ENCODE peak calls at places on chromosomes 12 and 14, in six cellular contexts. C is Karpas-422; T is A549; E is transverse colon; K is cardiac muscle cell; Q is CD4-positive, alpha-beta memory T cell. R is an unnamed sample. For H3K4me1, the result is how much of the 10 kb centered on the place peaks cover.

GRCh38 chr12:71300772-71301675 is 138.6 kb upstream of the LGR5 start:
- DNase-seq in C (no peak), T (no peak), E (no peak), K (no peak), Q (no peak), R (no peak)

GRCh38 chr12:92132282-92132681 is 13.4 kb downstream of the BTG1 start:
- DNase-seq in C (no peak), T (no peak), E (no peak), K (no peak), Q (peak), R (no peak)

GRCh38 chr12:17304503-17305347 is 698.8 kb upstream of the LMO3 start:
- DNase-seq in C (no peak), T (peak), E (no peak), K (no peak), Q (no peak), R (no peak)

GRCh38 chr12:18546399-18546798 is 191.4 kb downstream of the PLCZ1 start:
- DNase-seq in C (no peak), T (peak), E (no peak), K (peak), Q (no peak), R (no peak)

GRCh38 chr14:94675036-94675435 is 62.8 kb downstream of the SERPINA3 start:
- DNase-seq in C (no peak), T (no peak), E (no peak), K (no peak), Q (no peak), R (no peak)

GRCh38 chr14:106209745-106210144 is 683.4 kb downstream of the TMEM121 start:
- DNase-seq in C (no peak), T (no peak), E (no peak), K (no peak), Q (peak), R (no peak)

GRCh38 chr12:54368709-54369596 is 4.7 kb upstream of the GPR84 start:
- DNase-seq in C (peak), T (peak), E (peak), K (peak), Q (peak), R (no peak)

GRCh38 chr12:77968021-77968420 is 137.3 kb downstream of the NAV3 start:
- DNase-seq in C (no peak), T (no peak), E (no peak), K (no peak), Q (no peak), R (no peak)

GRCh38 chr12:115599251-115599811 is 678.2 kb downstream of the MED13L start:
- DNase-seq in C (no peak), T (no peak), E (peak), K (no peak), Q (no peak), R (no peak)

GRCh38 chr12:50517456-50518048 is 12.8 kb downstream of the DIP2B start:
- DNase-seq in C (peak), T (peak), E (no peak), K (no peak), Q (no peak), R (no peak)

GRCh38 chr12:9646794-9647622 is 22.5 kb upstream of the CLEC2D start:
- DNase-seq in C (no peak), T (peak), E (no peak), K (peak), Q (no peak), R (no peak)

GRCh38 chr14:89085154-89086059 is 261.0 kb downstream of the TTC8 start:
- DNase-seq in C (no peak), T (no peak), E (no peak), K (no peak), Q (no peak), R (no peak)

GRCh38 chr14:58923751-58924405 is 264.6 kb upstream of the DAAM1 start:
- DNase-seq in C (no peak), T (no peak), E (no peak), K (no peak), Q (no peak), R (no peak)

GRCh38 chr12:29671742-29672141 is 112.0 kb downstream of the TMTC1 start:
- DNase-seq in C (no peak), T (no peak), E (no peak), K (no peak), Q (no peak), R (no peak)

GRCh38 chr12:77615331-77615730 is 215.4 kb upstream of the NAV3 start:
- DNase-seq in C (peak), T (peak), E (no peak), K (no peak), Q (no peak), R (peak)

GRCh38 chr12:51434305-51434704 is 9.7 kb downstream of the SLC4A8 start:
- DNase-seq in C (peak), T (no peak), E (no peak), K (no peak), Q (no peak), R (no peak)

GRCh38 chr14:50961606-50962259 is 17.4 kb upstream of the PYGL start:
- DNase-seq in C (no peak), T (peak), E (no peak), K (no peak), Q (no peak), R (no peak)

GRCh38 chr12:109115758-109116610 is at the start of gene ACACB:
- DNase-seq in C (no peak), T (no peak), E (peak), K (peak), Q (no peak), R (no peak)

GRCh38 chr14:22979748-22980392 is 2.5 kb downstream of the AJUBA start:
- DNase-seq in C (no peak), T (peak), E (no peak), K (no peak), Q (no peak), R (no peak)

GRCh38 chr14:22977684-22978486 is 4.5 kb downstream of the AJUBA start:
- DNase-seq in C (no peak), T (peak), E (peak), K (peak), Q (no peak), R (peak)

GRCh38 chr14:22978873-22979671 is 3.3 kb downstream of the AJUBA start:
- DNase-seq in C (no peak), T (no peak), E (no peak), K (no peak), Q (no peak), R (no peak)

GRCh38 chr14:22977434-22977683 is 5.0 kb downstream of the AJUBA start:
- DNase-seq in C (no peak), T (no peak), E (no peak), K (no peak), Q (no peak), R (no peak)

DNA sequence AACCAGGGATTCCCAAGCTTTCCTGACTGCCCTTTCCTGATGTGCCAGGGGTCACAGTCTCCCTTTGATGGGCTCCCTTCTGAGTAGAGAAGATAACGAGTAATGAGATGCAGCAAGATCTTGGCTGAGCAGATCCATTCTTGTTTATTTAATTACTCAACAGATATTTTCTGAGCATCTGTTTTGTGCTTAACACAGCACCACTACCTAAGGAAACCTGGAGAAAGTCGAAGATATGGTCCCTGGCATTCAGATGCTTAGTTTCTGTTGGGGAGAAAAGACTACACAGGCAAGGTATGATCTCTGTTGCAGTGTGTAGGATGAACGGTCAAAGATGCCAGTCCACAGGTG is 3.9 kb downstream of the AJUBA start:
- DNase-seq in C (no peak), T (no peak), E (no peak), K (no peak), Q (no peak), R (no peak)
- H3K4me3 ChIP-seq in C (no peak), T (peak), E (no peak), K (no peak), Q (no peak), R (no peak)

GRCh38 chr12:31318870-31319269 is 7.1 kb downstream of the SINHCAF start:
- DNase-seq in C (no peak), T (no peak), E (no peak), K (no peak), Q (no peak), R (no peak)
- H3K4me1 ChIP-seq in C (half or more), T (half or more), E (under half), K (half or more), Q (half or more), R (under half)

GRCh38 chr12:4535092-4535491 is 3.6 kb upstream of the RAD51AP1 start:
- DNase-seq in C (peak), T (no peak), E (no peak), K (no peak), Q (no peak), R (no peak)
- H3K4me3 ChIP-seq in C (peak), T (no peak), E (no peak), K (no peak), Q (no peak), R (no peak)

DNA sequence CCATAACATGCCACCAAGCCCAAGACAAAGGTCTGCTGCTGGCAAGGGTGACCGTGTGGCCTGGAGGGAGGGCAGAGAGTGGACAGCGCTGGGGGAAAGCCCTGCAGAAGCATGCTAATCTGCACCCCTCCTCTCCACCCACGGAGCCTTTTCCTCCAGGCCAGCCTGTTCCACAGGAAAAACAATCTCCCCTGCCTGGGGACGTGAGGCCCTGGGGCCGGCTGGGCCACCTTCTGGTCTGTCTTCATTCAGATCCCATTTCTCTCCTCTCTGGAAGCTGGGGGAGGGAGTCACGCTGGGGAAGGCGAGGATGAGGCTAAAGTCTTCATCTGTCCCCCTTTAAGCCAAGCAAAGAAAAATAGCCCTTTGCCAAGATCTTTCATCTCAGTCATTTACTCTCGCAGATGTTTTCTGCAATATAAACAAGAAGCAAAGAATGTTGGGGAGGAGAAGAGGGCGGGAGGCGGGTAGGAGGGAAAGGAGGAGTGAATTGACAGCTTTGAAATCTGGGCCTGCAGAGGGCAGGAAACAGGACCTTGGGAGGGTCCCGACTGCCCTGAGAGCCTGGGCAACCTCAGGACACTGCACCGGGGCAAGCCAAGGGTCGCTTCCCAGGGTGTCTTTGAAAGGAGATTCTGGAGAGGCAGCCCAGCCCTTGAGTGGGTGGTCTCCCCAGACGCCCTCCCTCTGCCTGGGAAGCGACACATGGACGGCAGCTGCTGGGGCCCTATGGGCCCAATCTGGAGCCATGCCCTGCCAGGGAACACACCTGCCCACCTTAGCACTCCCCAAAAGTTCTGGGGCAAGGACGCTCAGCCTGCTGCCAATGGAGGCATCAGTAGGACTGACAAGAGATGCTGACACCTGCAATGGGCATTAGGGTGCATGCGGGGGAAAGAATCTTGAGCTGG is 133.6 kb downstream of the ZFP36L1 start:
- DNase-seq in C (no peak), T (no peak), E (no peak), K (no peak), Q (no peak), R (no peak)
- H3K4me1 ChIP-seq in C (under half), T (under half), E (under half), K (under half), Q (under half), R (under half)

DNA sequence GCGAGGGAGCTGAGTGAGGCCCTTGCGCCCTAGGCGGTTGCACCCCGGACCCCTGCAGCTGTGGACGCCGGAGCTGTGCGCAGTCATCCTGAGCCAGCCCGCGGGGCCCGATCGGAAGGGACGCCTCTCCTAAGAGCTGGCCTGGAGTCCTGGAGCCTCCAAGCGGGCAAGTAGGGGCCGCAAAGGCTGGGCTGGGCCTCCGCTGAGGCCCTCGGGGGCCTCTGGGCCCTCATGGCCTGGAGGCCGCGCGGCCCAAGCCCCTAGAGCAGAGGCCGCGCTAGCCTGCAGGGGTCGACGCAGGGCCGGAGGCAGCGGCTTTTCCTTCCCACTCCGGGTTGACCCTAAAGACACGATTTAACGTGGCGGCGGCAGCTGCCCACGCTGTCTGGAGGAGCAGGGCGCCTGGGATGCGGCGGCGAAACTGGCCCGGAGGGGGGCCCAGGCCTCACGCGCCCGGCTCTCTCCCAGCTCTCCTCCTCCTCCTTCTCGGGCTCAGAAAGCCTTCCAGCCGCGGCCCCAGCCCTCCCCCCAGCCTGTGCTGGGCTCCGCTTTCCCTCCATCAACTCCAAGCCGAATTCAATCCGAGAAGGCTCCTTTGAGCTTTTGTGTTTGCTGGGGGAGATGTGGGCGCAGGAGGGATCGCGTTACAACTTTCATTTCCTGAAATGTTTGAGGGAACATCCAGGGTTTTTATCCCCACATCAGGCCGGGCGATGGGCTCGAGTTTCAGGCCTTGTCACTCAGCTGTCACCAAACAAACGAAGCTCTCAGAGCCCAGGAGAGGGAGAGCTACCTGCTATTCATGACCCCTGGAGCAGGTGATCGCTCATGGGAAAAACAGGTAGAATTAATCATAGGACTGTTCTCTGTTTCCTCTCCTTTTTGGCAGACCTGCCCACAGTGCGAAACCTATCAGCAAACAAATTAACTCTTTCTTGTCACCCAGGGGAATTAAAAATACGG is 11.5 kb downstream of the SIX1 start:
- DNase-seq in C (no peak), T (no peak), E (no peak), K (no peak), Q (no peak), R (no peak)
- H3K4me3 ChIP-seq in C (no peak), T (no peak), E (peak), K (peak), Q (no peak), R (peak)

GRCh38 chr14:30527196-30527595 is 31.8 kb upstream of the G2E3 start:
- DNase-seq in C (no peak), T (no peak), E (no peak), K (no peak), Q (no peak), R (no peak)

GRCh38 chr14:30528119-30528518 is 30.8 kb upstream of the G2E3 start:
- DNase-seq in C (no peak), T (no peak), E (no peak), K (peak), Q (no peak), R (no peak)

GRCh38 chr14:30525833-30526232 is 33.1 kb upstream of the G2E3 start:
- DNase-seq in C (no peak), T (no peak), E (no peak), K (no peak), Q (no peak), R (no peak)

GRCh38 chr14:30532264-30532663 is 26.7 kb upstream of the G2E3 start:
- DNase-seq in C (no peak), T (no peak), E (no peak), K (no peak), Q (no peak), R (no peak)

GRCh38 chr14:30528778-30529642 is 29.9 kb upstream of the G2E3 start:
- DNase-seq in C (no peak), T (no peak), E (no peak), K (no peak), Q (no peak), R (no peak)
- H3K4me1 ChIP-seq in C (under half), T (under half), E (under half), K (under half), Q (under half), R (under half)

DNA sequence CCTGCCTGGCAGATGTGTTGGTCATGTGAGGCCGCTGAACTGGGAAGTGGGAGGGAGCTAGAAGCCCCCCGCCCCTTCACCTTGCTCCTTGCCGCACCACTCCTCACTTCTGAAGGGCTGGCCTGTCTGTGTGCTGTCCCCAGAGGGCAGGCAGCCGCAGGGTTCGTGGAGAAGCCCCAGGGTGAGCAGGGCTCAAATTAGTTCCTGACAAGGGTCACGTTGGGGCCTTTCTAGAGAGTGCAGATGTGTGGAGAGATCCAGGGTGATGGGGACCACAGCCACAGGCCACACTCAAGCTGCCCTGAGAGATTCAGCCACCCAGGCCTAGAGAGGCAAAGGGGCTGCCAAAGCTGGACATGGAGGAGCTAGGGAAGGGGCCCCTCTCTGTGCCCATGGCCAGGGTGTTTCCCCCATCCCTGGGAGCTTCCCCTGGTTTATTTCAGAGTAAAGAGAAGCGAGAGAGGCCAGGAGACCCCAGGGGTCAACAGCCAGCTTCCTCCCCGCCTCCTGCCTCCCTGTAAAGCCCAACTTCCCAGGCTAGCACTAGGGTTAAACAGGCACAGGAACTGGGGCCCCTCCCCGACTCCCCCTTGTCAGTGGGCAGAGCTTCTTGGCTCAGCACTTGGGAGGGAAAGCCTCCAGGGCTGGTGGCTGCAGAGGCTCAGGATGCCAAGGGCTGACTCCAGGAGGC is 16.2 kb downstream of the SLC25A29 start:
- DNase-seq in C (peak), T (no peak), E (peak), K (peak), Q (no peak), R (no peak)
- H3K4me3 ChIP-seq in C (peak), T (no peak), E (no peak), K (no peak), Q (no peak), R (no peak)

DNA sequence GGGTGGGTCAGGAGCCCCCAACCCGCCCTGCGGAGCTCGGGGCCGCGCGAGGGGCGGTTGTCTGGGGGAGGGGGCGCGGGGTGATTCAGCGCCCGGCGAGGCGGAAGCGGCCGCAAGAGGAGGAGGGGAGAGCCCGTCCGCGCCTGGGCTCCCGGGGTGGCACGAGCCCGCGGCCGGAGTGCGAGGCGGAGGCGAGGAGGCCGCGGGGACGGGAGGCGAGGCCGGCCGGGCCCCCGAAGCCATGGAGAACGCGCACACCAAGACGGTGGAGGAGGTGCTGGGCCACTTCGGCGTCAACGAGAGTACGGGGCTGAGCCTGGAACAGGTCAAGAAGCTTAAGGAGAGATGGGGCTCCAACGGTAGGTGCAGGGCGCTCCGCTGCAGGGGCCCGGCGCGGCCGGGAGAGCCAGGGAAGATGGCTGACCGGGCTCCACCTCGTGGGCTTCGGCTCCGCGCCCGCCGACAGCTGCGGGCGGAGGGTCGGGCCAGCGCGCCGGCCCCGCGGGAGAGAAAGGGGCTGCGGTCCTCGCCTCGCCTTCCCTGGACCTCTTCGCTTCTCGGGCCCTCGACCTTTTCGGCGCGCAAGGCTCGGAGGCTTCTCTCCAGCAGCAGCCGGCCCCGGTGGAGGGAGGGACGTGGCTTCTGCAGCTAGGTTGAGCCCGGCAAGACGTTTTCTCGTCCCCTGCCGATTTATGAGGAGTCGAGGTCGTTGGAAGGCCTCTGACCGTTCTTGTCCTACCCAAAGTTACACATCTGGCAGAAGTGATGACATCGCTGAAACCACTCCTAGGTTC is 699 bp downstream of the ATP2A2 start:
- DNase-seq in C (peak), T (peak), E (peak), K (peak), Q (peak), R (no peak)
- H3K4me1 ChIP-seq in C (under half), T (half or more), E (under half), K (half or more), Q (half or more), R (under half)